ENCODE peak calls at places on chromosomes 3 and 15, in nine cellular contexts. S is HCT116, T is mammary epithelial cell, D is breast epithelium, G is esophagus muscularis mucosa, F is tibial nerve, R is body of pancreas, Q is IMR-90, L is A673. I is an unnamed sample. For H3K36me3 and H3K9me3, the result is how much of the 10 kb centered on the place peaks cover.

GRCh38 chr3:83821526-83821925 is 1137.3 kb upstream of the CADM2 start:
- DNase-seq in S (no peak), T (no peak), D (no peak), G (no peak), F (no peak), R (no peak), Q (no peak), L (no peak), I (no peak)

GRCh38 chr3:58200846-58201355 is 9.9 kb downstream of the DNASE1L3 start:
- DNase-seq in S (no peak), T (no peak), D (no peak), G (no peak), F (no peak), R (no peak), Q (no peak), L (no peak), I (no peak)

GRCh38 chr3:170809021-170809974 is 60.7 kb downstream of the RPL22L1 start:
- DNase-seq in S (peak), T (peak), D (peak), G (no peak), F (no peak), R (peak), Q (peak), L (peak), I (peak)

GRCh38 chr3:43885908-43886618 is 195.3 kb downstream of the ABHD5 start:
- DNase-seq in S (no peak), T (no peak), D (no peak), G (no peak), F (no peak), R (no peak), Q (no peak), L (no peak), I (no peak)

GRCh38 chr15:37142371-37142770 is 42.0 kb upstream of the MEIS2 start:
- DNase-seq in S (no peak), T (peak), D (no peak), G (no peak), F (no peak), R (no peak), Q (no peak), L (no peak), I (no peak)

GRCh38 chr15:59553879-59554735 is 57.5 kb upstream of the GCNT3 start:
- DNase-seq in S (no peak), T (peak), D (peak), G (no peak), F (no peak), R (no peak), Q (no peak), L (no peak), I (no peak)

GRCh38 chr15:64019764-64020163 is 26.5 kb downstream of the DAPK2 start:
- DNase-seq in S (no peak), T (no peak), D (peak), G (no peak), F (no peak), R (peak), Q (no peak), L (no peak), I (no peak)

GRCh38 chr3:31710123-31710841 is 177.6 kb downstream of the STT3B start:
- DNase-seq in S (no peak), T (peak), D (no peak), G (no peak), F (no peak), R (no peak), Q (peak), L (no peak), I (no peak)

GRCh38 chr15:55403531-55403930 is 4.6 kb downstream of the CCPG1 start:
- DNase-seq in S (no peak), T (no peak), D (no peak), G (no peak), F (no peak), R (no peak), Q (peak), L (peak), I (no peak)

GRCh38 chr3:171284308-171285075 is 175.7 kb downstream of the TNIK start:
- DNase-seq in S (peak), T (peak), D (no peak), G (no peak), F (peak), R (peak), Q (peak), L (peak), I (no peak)

GRCh38 chr3:15654891-15655290 is 53.3 kb downstream of the BTD start:
- DNase-seq in S (no peak), T (peak), D (no peak), G (peak), F (no peak), R (no peak), Q (no peak), L (no peak), I (no peak)

GRCh38 chr15:57224664-57225063 is 151.6 kb upstream of the CGNL1 start:
- DNase-seq in S (no peak), T (peak), D (no peak), G (no peak), F (no peak), R (no peak), Q (peak), L (no peak), I (no peak)

GRCh38 chr3:33385423-33385822 is 54.8 kb downstream of the UBP1 start:
- DNase-seq in S (no peak), T (peak), D (no peak), G (no peak), F (no peak), R (no peak), Q (peak), L (no peak), I (no peak)

GRCh38 chr15:82895983-82896382 is 56.5 kb downstream of the HOMER2 start:
- DNase-seq in S (no peak), T (no peak), D (no peak), G (no peak), F (no peak), R (no peak), Q (no peak), L (no peak), I (no peak)

GRCh38 chr15:41561777-41562145 is 2.7 kb downstream of the TYRO3 start:
- DNase-seq in S (no peak), T (no peak), D (no peak), G (no peak), F (peak), R (no peak), Q (peak), L (peak), I (no peak)

GRCh38 chr15:41564286-41564959 is 5.4 kb downstream of the TYRO3 start:
- DNase-seq in S (no peak), T (no peak), D (no peak), G (no peak), F (no peak), R (no peak), Q (no peak), L (no peak), I (no peak)

GRCh38 chr15:41562258-41562657 is 3.2 kb downstream of the TYRO3 start:
- DNase-seq in S (no peak), T (no peak), D (no peak), G (no peak), F (no peak), R (no peak), Q (no peak), L (no peak), I (no peak)

GRCh38 chr15:41561104-41561776 is 2.2 kb downstream of the TYRO3 start:
- DNase-seq in S (no peak), T (no peak), D (no peak), G (no peak), F (no peak), R (no peak), Q (no peak), L (no peak), I (no peak)

GRCh38 chr15:41562784-41563198 is 3.8 kb downstream of the TYRO3 start:
- DNase-seq in S (no peak), T (no peak), D (no peak), G (no peak), F (no peak), R (no peak), Q (peak), L (peak), I (no peak)
- H3K36me3 ChIP-seq in S (under half), T (under half), D (under half), G (under half), F (under half), R (under half), Q (under half), L (under half), I (under half)

GRCh38 chr3:192878374-192878773 is 39.3 kb downstream of the MB21D2 start:
- DNase-seq in S (no peak), T (no peak), D (no peak), G (no peak), F (no peak), R (no peak), Q (no peak), L (no peak), I (no peak)

GRCh38 chr3:192881159-192881786 is 36.4 kb downstream of the MB21D2 start:
- DNase-seq in S (no peak), T (no peak), D (no peak), G (no peak), F (no peak), R (no peak), Q (no peak), L (no peak), I (no peak)

GRCh38 chr3:192870785-192871184 is 46.9 kb downstream of the MB21D2 start:
- DNase-seq in S (no peak), T (no peak), D (no peak), G (no peak), F (no peak), R (no peak), Q (no peak), L (no peak), I (no peak)

GRCh38 chr3:192879346-192880031 is 38.2 kb downstream of the MB21D2 start:
- DNase-seq in S (peak), T (peak), D (peak), G (no peak), F (no peak), R (peak), Q (peak), L (peak), I (peak)

DNA sequence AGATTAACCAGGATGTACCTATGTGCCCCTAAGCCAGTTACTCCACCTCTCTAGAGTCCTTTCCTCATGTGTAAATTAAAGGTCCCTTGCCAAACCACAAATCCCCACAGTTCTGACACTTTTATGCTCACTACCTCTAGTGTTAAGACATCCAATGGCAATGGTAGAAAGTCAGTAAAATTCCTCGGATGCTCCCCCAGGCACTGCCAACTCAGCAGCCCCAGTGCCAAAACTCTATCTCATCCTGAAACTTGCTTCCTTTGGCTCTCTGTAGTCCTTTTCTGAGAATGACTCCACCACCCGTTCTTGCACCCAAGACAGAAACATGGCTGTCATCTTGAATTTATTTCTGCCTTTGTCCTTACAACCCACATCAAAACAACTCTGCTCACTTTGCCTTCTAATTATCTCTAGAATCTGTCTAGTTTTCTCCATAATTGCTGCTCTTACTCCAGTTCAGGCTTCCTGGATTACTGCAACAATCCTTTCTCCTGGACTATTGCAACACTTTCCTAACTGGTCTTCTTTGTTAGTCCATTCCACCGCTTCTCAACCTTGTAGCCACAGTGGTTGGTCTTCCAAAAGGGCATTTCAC is 41.6 kb downstream of the MB21D2 start:
- DNase-seq in S (no peak), T (peak), D (no peak), G (no peak), F (no peak), R (no peak), Q (no peak), L (no peak), I (no peak)
- H3K27ac ChIP-seq in S (no peak), T (peak), D (no peak), G (no peak), F (no peak), R (no peak), Q (no peak), L (no peak), I (no peak)

GRCh38 chr3:153349138-153349499 is 187.1 kb downstream of the RAP2B start:
- DNase-seq in S (no peak), T (no peak), D (no peak), G (no peak), F (no peak), R (no peak), Q (no peak), L (no peak), I (no peak)

GRCh38 chr3:153354641-153355040 is 192.6 kb downstream of the RAP2B start:
- DNase-seq in S (no peak), T (no peak), D (no peak), G (no peak), F (no peak), R (no peak), Q (no peak), L (no peak), I (no peak)

GRCh38 chr3:153355559-153355958 is 193.5 kb downstream of the RAP2B start:
- DNase-seq in S (no peak), T (no peak), D (no peak), G (no peak), F (no peak), R (no peak), Q (no peak), L (no peak), I (no peak)

GRCh38 chr3:153348457-153349137 is 186.6 kb downstream of the RAP2B start:
- DNase-seq in S (no peak), T (peak), D (no peak), G (no peak), F (no peak), R (no peak), Q (peak), L (peak), I (peak)

DNA sequence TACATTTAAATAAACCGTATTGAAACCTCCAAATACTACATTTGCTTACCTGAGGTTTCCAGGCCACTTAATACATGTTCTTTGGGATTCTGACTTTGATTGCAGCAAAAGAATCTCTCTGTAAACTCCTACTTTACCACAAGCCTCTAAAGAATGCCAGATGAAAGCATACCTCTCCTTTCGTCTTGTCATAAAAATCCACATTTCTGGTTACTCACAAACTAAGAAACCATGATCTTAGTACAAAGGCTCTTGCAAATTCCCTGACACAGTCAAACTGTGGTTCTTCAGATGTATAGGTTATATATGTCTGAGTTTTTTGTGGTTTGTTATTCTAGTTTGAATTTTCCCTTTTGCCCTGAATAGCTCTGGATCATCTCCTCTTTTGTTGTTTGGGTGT is 188.4 kb downstream of the RAP2B start:
- DNase-seq in S (peak), T (peak), D (no peak), G (no peak), F (no peak), R (no peak), Q (peak), L (no peak), I (no peak)
- H3K9me3 ChIP-seq in S (under half), T (under half), D (under half), G (under half), F (under half), R (under half), Q (under half), L (under half), I (under half)

GRCh38 chr3:183810643-183811594 is 14.5 kb downstream of the MAP6D1 start:
- DNase-seq in S (no peak), T (no peak), D (no peak), G (no peak), F (no peak), R (peak), Q (no peak), L (no peak), I (no peak)
- H3K36me3 ChIP-seq in S (under half), T (under half), D (under half), G (half or more), F (under half), R (under half), Q (half or more), L (half or more), I (under half)

DNA sequence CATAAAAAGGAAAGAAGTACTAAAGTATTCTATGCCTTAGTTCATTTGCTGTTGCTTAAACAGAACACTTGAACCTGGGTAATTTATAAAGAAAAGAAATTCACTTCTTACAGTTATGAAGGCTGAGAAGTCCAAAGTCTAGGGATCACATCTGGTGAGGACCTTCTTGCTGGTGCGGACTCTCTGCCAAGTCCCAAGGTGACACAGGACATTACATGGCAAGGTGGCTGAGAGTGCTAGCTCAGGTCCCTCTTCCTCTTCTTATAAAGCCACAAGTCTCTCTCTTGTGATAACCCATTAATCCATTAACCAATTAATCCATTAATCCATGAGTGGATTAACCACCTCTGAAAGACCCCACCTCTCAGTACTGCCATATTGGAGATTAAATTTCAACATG is 3.1 kb upstream of the ZBTB38 start:
- DNase-seq in S (no peak), T (no peak), D (no peak), G (no peak), F (no peak), R (no peak), Q (no peak), L (no peak), I (no peak)
- H3K27ac ChIP-seq in S (no peak), T (peak), D (peak), G (no peak), F (peak), R (no peak), Q (peak), L (no peak), I (no peak)

DNA sequence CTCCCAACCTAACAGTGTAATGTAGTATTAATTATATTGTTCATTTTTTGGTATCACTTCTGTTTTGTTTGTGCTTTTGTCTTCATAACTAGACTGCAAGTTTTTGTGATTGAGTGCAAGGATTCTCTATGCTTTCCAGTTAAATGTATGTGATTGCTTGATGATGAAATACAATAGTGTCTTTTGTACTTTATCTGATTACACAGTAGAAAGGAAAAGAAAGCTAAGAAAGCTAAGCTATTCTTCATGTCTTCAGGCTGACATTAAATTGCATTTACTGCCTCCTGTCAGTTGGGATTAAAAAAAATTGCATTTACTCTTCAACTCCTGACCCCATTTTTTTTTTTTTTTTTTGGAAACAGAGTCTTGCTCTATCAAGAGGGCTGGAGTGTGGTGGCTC is 28.5 kb downstream of the RTF1 start:
- DNase-seq in S (no peak), T (no peak), D (no peak), G (no peak), F (no peak), R (no peak), Q (no peak), L (no peak), I (no peak)
- H3K9me3 ChIP-seq in S (under half), T (under half), D (under half), G (under half), F (under half), R (under half), Q (under half), L (under half), I (under half)

GRCh38 chr3:196048922-196049566 is 32.8 kb downstream of the TFRC start:
- DNase-seq in S (no peak), T (no peak), D (no peak), G (no peak), F (no peak), R (no peak), Q (no peak), L (no peak), I (no peak)
- H3K36me3 ChIP-seq in S (under half), T (under half), D (under half), G (half or more), F (under half), R (under half), Q (under half), L (half or more), I (under half)

DNA sequence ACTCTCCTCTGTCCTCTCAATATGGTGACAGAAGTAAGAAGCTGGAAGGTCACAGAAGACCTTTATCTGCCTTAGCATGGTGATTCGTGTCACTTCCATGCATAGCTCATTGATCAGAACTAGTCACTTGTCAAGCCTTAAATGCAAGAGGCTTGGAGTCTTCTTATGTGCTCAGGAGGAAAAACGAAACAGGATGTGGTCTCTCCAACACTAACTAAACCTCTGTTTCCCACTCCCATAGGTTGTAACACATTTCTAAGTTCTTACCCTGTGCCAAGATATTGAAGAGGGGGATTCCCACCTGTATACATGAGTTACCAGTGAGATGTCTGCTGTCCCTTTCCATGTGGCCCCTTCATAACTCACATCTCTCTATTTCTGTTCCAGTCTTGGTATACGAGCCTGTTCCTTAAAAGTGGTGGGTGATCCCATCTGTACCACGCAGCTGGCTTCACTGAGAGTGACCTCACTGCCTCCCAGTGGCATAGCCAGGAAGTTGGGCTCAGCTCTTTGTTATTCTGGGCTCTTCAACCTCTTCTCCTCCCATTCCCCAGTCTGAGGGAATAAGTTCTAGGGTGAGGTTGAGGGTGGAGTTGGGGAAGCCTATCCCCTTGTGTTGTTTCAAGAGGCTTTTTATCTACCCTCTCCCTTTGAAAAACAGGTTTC is 203.2 kb upstream of the PPP2R3A start:
- DNase-seq in S (no peak), T (no peak), D (no peak), G (no peak), F (no peak), R (no peak), Q (no peak), L (no peak), I (peak)
- H3K27ac ChIP-seq in S (no peak), T (no peak), D (no peak), G (no peak), F (no peak), R (no peak), Q (no peak), L (no peak), I (no peak)

GRCh38 chr15:86329311-86330013 is 249.8 kb downstream of the AGBL1 start:
- DNase-seq in S (no peak), T (peak), D (no peak), G (no peak), F (no peak), R (no peak), Q (no peak), L (no peak), I (no peak)
- H3K9me3 ChIP-seq in S (under half), T (under half), D (under half), G (under half), F (under half), R (under half), Q (under half), L (under half), I (under half)

GRCh38 chr3:123310741-123311140 is 109.0 kb downstream of the SEC22A start:
- DNase-seq in S (no peak), T (peak), D (no peak), G (no peak), F (no peak), R (no peak), Q (peak), L (no peak), I (no peak)
- H3K36me3 ChIP-seq in S (under half), T (under half), D (under half), G (half or more), F (under half), R (under half), Q (under half), L (under half), I (under half)

I was measured in iPS DF 6.9.